ENCODE peak calls at places on chromosomes 1 and 21, in four cellular contexts. N, E, D and X are unnamed samples.

GRCh38 chr1:186760426-186760825 is 68.3 kb upstream of the PLA2G4A start:
- DNase-seq in D (no peak), N (no peak), E (no peak), X (no peak)

GRCh38 chr1:47325530-47325929 is 8.1 kb upstream of the CMPK1 start:
- DNase-seq in D (no peak), N (no peak), E (no peak), X (no peak)

GRCh38 chr21:41315726-41316125 is 875 bp upstream of the FAM3B start:
- DNase-seq in E (no peak), N (no peak), D (peak), X (no peak)

GRCh38 chr1:54273092-54273836 is 73.3 kb downstream of the MRPL37 start:
- DNase-seq in D (no peak), N (peak), E (peak), X (peak)

GRCh38 chr1:236356141-236356540 is 37.9 kb upstream of the EDARADD start:
- DNase-seq in N (no peak), D (no peak), E (no peak), X (no peak)

GRCh38 chr1:25748531-25749205 is 51.3 kb upstream of the SELENON start:
- DNase-seq in D (peak), E (no peak), N (peak), X (no peak)

GRCh38 chr1:228000416-228000815 is 6.4 kb upstream of the WNT3A start:
- DNase-seq in E (no peak), D (peak), N (no peak), X (no peak)

GRCh38 chr1:245512181-245512888 is 357.6 kb downstream of the KIF26B start:
- DNase-seq in N (no peak), D (no peak), E (no peak), X (no peak)

GRCh38 chr1:181179980-181180964 is 91.8 kb downstream of the IER5 start:
- DNase-seq in D (peak), E (peak), N (no peak), X (peak)

GRCh38 chr1:22285545-22286396 is 142.9 kb upstream of the WNT4 start:
- DNase-seq in N (no peak), E (no peak), D (peak), X (no peak)

GRCh38 chr1:43172532-43172972 is 422 bp downstream of the CFAP57 start:
- DNase-seq in N (peak), D (peak), E (peak), X (peak)

GRCh38 chr1:207750901-207751300 is 953 bp upstream of the CD46 start:
- DNase-seq in D (no peak), N (no peak), E (no peak), X (no peak)

GRCh38 chr1:113389356-113389952 is 861 bp upstream of the MAGI3 start:
- DNase-seq in E (no peak), N (no peak), D (no peak), X (no peak)

GRCh38 chr1:64137569-64137936 is 65.9 kb upstream of the UBE2U start:
- DNase-seq in D (no peak), E (no peak), N (no peak), X (no peak)

GRCh38 chr1:110466646-110467280 is 15.8 kb downstream of the PROK1 start:
- DNase-seq in D (no peak), N (no peak), E (no peak), X (no peak)

GRCh38 chr1:109275706-109276345 is 7.1 kb downstream of the PSRC1 start:
- DNase-seq in N (peak), D (peak), E (no peak), X (no peak)

GRCh38 chr1:193569696-193570269 is 383.4 kb upstream of the B3GALT2 start:
- DNase-seq in E (no peak), D (peak), N (no peak), X (no peak)

GRCh38 chr1:162904579-162904978 is 43.6 kb upstream of the CCDC190 start:
- DNase-seq in E (no peak), D (no peak), N (no peak), X (no peak)

DNA sequence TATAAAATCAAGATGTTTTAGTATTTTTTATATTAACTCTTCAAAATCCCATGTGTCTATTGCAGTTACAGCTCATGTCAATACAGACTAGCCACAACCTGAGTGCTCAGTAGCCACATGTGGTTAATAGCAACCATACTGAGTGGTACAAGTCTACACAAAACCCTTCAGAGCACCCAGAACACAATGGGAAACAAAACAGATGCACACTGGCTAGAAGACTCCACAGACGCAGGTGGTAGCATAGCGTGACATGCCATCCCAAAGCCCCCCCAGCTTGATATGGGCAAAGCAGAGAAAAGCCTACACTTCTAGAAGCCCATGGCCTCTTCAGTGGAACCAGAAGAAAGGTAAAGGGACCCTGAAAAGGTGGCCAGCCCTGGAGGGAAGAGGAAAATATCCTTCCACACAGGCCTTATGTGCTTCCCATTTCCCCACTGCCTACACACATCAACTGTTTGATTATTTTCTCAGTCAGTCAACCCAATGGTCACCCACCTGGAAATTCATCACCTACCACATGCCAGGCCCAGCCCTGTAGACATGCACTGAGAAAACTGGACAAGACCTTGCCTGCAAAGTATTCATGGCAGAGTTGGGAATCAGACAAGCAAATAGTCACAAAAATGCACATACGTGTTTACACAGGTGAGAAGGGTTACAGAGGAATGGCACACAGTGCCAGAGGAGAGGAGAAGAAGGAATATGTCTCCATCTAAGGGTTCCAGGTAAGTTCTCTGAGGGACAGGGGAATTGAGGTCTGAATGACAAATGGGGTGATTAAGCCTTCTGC is 175.0 kb downstream of the VAV3 start:
- DNase-seq in E (no peak), D (peak), N (no peak), X (no peak)
- H3K27ac ChIP-seq in E (no peak), D (no peak), N (no peak), X (no peak)

DNA sequence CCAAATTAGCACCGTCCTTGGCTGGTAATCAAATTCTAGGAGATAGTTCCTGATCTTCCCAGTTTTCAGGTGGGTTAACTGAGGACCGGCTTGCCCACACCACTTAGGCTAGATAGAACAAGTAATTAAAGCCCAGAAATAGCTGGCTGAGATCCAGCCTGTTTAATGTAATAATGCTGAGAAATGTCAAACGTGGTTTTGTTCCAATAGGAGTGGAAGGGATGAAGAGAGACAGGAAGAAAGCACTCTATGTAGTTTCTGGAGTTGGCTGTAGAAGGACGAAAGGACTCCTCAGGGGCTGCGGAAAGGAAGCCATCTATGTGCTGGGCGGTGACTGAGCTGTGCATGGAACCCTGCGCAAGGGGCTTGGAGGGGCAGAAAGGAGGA is 18.6 kb downstream of the NAV1 start:
- DNase-seq in N (no peak), E (no peak), D (no peak), X (no peak)
- H3K27ac ChIP-seq in N (no peak), E (no peak), D (peak), X (no peak)

GRCh38 chr1:119331915-119332314 is 36.7 kb upstream of the HAO2 start:
- DNase-seq in D (no peak), N (no peak), E (no peak), X (no peak)
- H3K27ac ChIP-seq in D (no peak), N (no peak), E (no peak), X (no peak)

DNA sequence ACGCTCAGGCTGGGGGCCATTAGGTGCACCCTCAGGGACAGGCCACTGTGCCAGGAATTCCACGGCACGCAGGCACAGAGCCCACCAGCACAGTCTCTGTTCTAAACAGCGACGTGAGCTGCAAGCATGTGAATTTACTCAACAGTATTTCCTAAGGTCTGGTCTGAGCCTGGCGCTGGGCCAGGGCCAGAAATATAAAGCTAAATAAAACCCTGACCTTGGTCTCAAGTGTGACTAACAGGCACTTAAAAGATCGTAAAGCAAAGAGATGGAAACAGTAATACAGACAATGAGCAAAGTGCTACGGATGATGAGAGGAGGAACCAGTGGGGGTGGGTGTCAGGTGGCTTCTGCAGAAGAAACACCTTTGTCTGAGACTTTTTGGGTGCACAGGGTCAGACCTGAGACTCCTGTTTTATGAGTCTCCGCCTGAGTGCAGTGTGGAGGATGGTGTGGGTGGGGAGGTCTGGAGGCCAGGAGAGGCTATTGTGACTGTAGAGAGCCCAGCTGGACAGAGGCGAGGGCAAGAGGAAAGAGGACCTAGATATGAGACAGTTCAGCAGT is 53.4 kb upstream of the EDN2 start:
- DNase-seq in E (peak), N (peak), D (peak), X (no peak)
- H3K27ac ChIP-seq in E (no peak), N (no peak), D (peak), X (no peak)

DNA sequence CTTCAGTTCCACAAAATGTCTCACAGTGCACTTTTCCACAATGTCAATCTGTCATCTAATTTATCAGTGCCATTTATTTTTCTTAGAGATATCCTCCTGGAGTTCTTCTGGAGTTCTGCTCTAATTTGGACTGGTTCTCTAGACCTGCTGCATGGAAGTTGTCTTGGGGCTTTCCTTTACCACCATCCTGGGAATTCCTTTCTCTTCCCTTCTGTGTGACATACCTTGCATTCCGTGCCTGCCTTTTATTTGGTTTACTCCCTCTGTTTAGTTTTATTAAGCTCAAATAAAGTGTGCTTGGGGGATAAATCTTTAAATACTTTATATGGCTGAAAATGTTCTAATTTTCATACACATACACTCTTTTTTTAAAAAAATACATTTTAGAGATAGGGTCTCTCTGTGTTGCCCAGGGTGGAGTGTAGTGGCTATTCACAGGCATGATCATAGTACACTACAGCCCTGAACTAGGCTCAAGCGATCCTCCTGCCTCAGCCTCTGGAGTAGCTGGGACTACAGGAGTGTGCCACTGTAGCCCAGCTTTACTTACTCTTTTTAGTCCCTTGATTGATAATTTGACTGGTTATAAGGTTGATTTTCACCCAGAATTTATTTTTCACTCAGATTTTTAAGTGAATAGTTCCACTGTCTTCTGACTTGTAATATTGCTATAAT is 14.4 kb downstream of the MTF2 start:
- DNase-seq in D (no peak), E (no peak), N (no peak), X (no peak)
- H3K27ac ChIP-seq in D (no peak), E (no peak), N (no peak), X (no peak)

GRCh38 chr1:183544598-183545297 is 45.5 kb downstream of the NCF2 start:
- DNase-seq in N (no peak), D (no peak), E (no peak), X (no peak)

GRCh38 chr1:183546427-183546826 is 43.8 kb downstream of the NCF2 start:
- DNase-seq in D (no peak), N (no peak), E (no peak), X (no peak)

GRCh38 chr1:183548136-183548535 is 42.1 kb downstream of the NCF2 start:
- DNase-seq in N (no peak), E (no peak), D (no peak), X (no peak)

DNA sequence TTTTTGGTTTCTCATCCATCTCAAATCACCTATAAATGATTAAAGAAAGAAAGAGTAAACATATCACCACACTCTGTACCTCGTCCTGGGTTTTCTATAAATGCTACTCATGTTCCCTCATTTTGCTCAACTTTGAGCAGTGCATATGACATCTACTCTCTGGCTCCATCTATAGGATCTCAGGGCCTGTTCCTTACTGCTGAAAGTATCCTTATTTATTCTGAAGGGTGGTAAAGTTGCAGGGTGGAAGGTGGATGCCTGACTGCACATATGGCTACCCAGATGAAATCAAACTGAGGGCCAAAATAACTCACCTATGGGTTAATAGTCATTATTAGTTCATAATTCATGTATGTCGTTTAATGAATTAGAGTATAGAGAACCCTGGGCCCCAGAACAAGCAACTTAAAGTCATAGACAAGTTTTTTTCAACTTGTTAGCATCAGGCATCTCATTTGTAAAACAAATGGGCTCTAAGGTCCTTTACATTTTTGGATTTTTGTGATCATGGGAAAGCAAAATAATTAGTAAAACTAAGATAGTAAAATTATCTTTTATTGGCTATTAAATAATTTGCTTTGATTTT is 46.5 kb downstream of the NCF2 start:
- DNase-seq in E (no peak), N (no peak), D (peak), X (no peak)
- H3K27ac ChIP-seq in E (no peak), N (no peak), D (no peak), X (no peak)

DNA sequence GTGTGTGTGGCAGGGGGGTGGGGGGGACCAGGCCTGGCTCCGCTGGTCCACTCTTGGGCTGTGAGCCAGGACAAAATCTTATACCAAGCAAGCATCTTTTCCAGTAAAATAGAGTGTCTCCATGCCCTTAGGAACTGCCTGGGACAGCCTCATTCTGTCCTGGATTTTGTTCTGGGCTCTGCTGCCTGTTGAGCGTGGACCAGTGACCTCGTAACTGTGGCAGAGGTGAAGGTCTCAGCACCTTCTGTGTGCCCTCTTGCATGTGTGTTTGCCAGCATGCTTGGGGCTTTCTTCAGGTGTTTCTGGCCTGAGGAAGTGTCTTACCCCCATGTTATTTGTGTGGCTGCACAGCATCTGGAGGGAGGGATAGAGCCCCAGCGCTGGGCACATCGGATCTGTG is 45.7 kb downstream of the GALNT2 start:
- DNase-seq in E (no peak), D (no peak), N (no peak), X (no peak)
- H3K27ac ChIP-seq in E (peak), D (peak), N (peak), X (no peak)